ENCODE peak calls at places on chromosomes 1 and 21, in six cellular contexts. One of them, this sample, is unnamed.

GRCh38 chr1:154839691-154840090 is 30.4 kb downstream of the KCNN3 start:
- DNase-seq in ascending aorta: no peak
- DNase-seq in hepatocyte: no peak
- DNase-seq in effector memory CD4-positive, alpha-beta T cell: no peak
- DNase-seq in heart left ventricle: peak; percentile 56
- DNase-seq in mesendoderm: peak; percentile 23
- DNase-seq in this sample: no peak

GRCh38 chr1:23473037-23473800 is 10.8 kb downstream of the ASAP3 start:
- DNase-seq in ascending aorta: no peak
- DNase-seq in hepatocyte: no peak
- DNase-seq in effector memory CD4-positive, alpha-beta T cell: no peak
- DNase-seq in heart left ventricle: no peak
- DNase-seq in mesendoderm: no peak
- DNase-seq in this sample: peak; percentile 59

GRCh38 chr1:32115496-32115895 is 7.6 kb downstream of the KPNA6 start:
- DNase-seq in ascending aorta: no peak
- DNase-seq in hepatocyte: no peak
- DNase-seq in effector memory CD4-positive, alpha-beta T cell: no peak
- DNase-seq in heart left ventricle: no peak
- DNase-seq in mesendoderm: no peak
- DNase-seq in this sample: peak; percentile 41

GRCh38 chr1:228366851-228367741 is 39.5 kb downstream of the TRIM11 start:
- DNase-seq in ascending aorta: no peak
- DNase-seq in hepatocyte: no peak
- DNase-seq in effector memory CD4-positive, alpha-beta T cell: no peak
- DNase-seq in heart left ventricle: no peak
- DNase-seq in mesendoderm: no peak
- DNase-seq in this sample: no peak

GRCh38 chr21:16821588-16821987 is 691.3 kb upstream of the CXADR start:
- DNase-seq in ascending aorta: no peak
- DNase-seq in hepatocyte: no peak
- DNase-seq in effector memory CD4-positive, alpha-beta T cell: no peak
- DNase-seq in heart left ventricle: no peak
- DNase-seq in mesendoderm: peak; percentile 49
- DNase-seq in this sample: no peak

GRCh38 chr1:19435181-19435580 is 50.2 kb downstream of the CAPZB start:
- DNase-seq in ascending aorta: no peak
- DNase-seq in hepatocyte: peak; percentile 33
- DNase-seq in effector memory CD4-positive, alpha-beta T cell: no peak
- DNase-seq in heart left ventricle: peak; percentile 60
- DNase-seq in mesendoderm: no peak
- DNase-seq in this sample: no peak

GRCh38 chr1:61043010-61043820 is 39.1 kb upstream of the NFIA start:
- DNase-seq in ascending aorta: peak; percentile 38
- DNase-seq in hepatocyte: peak; percentile 85
- DNase-seq in effector memory CD4-positive, alpha-beta T cell: peak; percentile 47
- DNase-seq in heart left ventricle: peak; percentile 92
- DNase-seq in mesendoderm: peak; percentile 88
- DNase-seq in this sample: peak; percentile 90

GRCh38 chr21:26106562-26106961 is 64.0 kb downstream of the APP start:
- DNase-seq in ascending aorta: no peak
- DNase-seq in hepatocyte: no peak
- DNase-seq in effector memory CD4-positive, alpha-beta T cell: no peak
- DNase-seq in heart left ventricle: no peak
- DNase-seq in mesendoderm: peak; percentile 50
- DNase-seq in this sample: no peak

GRCh38 chr21:42043201-42043895 is 27.8 kb upstream of the UMODL1 start:
- DNase-seq in ascending aorta: no peak
- DNase-seq in hepatocyte: no peak
- DNase-seq in effector memory CD4-positive, alpha-beta T cell: no peak
- DNase-seq in heart left ventricle: no peak
- DNase-seq in mesendoderm: no peak
- DNase-seq in this sample: no peak

GRCh38 chr1:161973924-161974845 is 49.5 kb downstream of the OLFML2B start:
- DNase-seq in ascending aorta: no peak
- DNase-seq in hepatocyte: no peak
- DNase-seq in effector memory CD4-positive, alpha-beta T cell: no peak
- DNase-seq in heart left ventricle: peak; percentile 79
- DNase-seq in mesendoderm: no peak
- DNase-seq in this sample: no peak

GRCh38 chr1:2951856-2952255 is 69.4 kb upstream of the ACTRT2 start:
- DNase-seq in ascending aorta: no peak
- DNase-seq in hepatocyte: no peak
- DNase-seq in effector memory CD4-positive, alpha-beta T cell: no peak
- DNase-seq in heart left ventricle: no peak
- DNase-seq in mesendoderm: no peak
- DNase-seq in this sample: no peak

GRCh38 chr1:109499661-109500536 is 6.0 kb downstream of the CYB561D1 start:
- DNase-seq in ascending aorta: no peak
- DNase-seq in hepatocyte: peak; percentile 74
- DNase-seq in effector memory CD4-positive, alpha-beta T cell: no peak
- DNase-seq in heart left ventricle: no peak
- DNase-seq in mesendoderm: peak; percentile 81
- DNase-seq in this sample: no peak

GRCh38 chr21:44383216-44383615 is 29.8 kb downstream of the TRPM2 start:
- DNase-seq in ascending aorta: no peak
- DNase-seq in hepatocyte: no peak
- DNase-seq in effector memory CD4-positive, alpha-beta T cell: no peak
- DNase-seq in heart left ventricle: no peak
- DNase-seq in mesendoderm: no peak
- DNase-seq in this sample: no peak

GRCh38 chr1:184146202-184146601 is 94.7 kb downstream of the TSEN15 start:
- DNase-seq in ascending aorta: no peak
- DNase-seq in hepatocyte: no peak
- DNase-seq in effector memory CD4-positive, alpha-beta T cell: no peak
- DNase-seq in heart left ventricle: no peak
- DNase-seq in mesendoderm: no peak
- DNase-seq in this sample: no peak

GRCh38 chr1:98046031-98046641 is 125.3 kb upstream of the DPYD start:
- DNase-seq in ascending aorta: no peak
- DNase-seq in hepatocyte: peak; percentile 15
- DNase-seq in effector memory CD4-positive, alpha-beta T cell: no peak
- DNase-seq in heart left ventricle: no peak
- DNase-seq in mesendoderm: peak; percentile 44
- DNase-seq in this sample: no peak

GRCh38 chr1:41365320-41365633 is 4.0 kb downstream of the FOXO6 start:
- DNase-seq in ascending aorta: no peak
- DNase-seq in hepatocyte: no peak
- DNase-seq in effector memory CD4-positive, alpha-beta T cell: no peak
- DNase-seq in heart left ventricle: peak; percentile 22
- DNase-seq in mesendoderm: no peak
- DNase-seq in this sample: no peak

GRCh38 chr1:118151312-118151937 is 33.6 kb downstream of the SPAG17 start:
- DNase-seq in ascending aorta: no peak
- DNase-seq in hepatocyte: peak; percentile 71
- DNase-seq in effector memory CD4-positive, alpha-beta T cell: no peak
- DNase-seq in heart left ventricle: peak; percentile 46
- DNase-seq in mesendoderm: peak; percentile 67
- DNase-seq in this sample: peak; percentile 26

GRCh38 chr1:225897595-225898514 is 8.9 kb upstream of the LEFTY1 start:
- DNase-seq in ascending aorta: no peak
- DNase-seq in hepatocyte: no peak
- DNase-seq in effector memory CD4-positive, alpha-beta T cell: no peak
- DNase-seq in heart left ventricle: no peak
- DNase-seq in mesendoderm: no peak
- DNase-seq in this sample: no peak

GRCh38 chr1:85450832-85451231 is 14.1 kb downstream of the DDAH1 start:
- DNase-seq in ascending aorta: no peak
- DNase-seq in hepatocyte: no peak
- DNase-seq in effector memory CD4-positive, alpha-beta T cell: no peak
- DNase-seq in heart left ventricle: no peak
- DNase-seq in mesendoderm: no peak
- DNase-seq in this sample: no peak

GRCh38 chr1:229648406-229648805 is 22.4 kb downstream of the URB2 start:
- DNase-seq in ascending aorta: no peak
- DNase-seq in hepatocyte: no peak
- DNase-seq in effector memory CD4-positive, alpha-beta T cell: no peak
- DNase-seq in heart left ventricle: no peak
- DNase-seq in mesendoderm: no peak
- DNase-seq in this sample: no peak
- H3K36me3 ChIP-seq in ascending aorta: peaks cover 78% of the 10 kb centered on the region
- H3K36me3 ChIP-seq in hepatocyte: no peaks in the 10 kb centered on the region
- H3K36me3 ChIP-seq in effector memory CD4-positive, alpha-beta T cell: peaks cover 64% of the 10 kb centered on the region
- H3K36me3 ChIP-seq in heart left ventricle: peaks cover 83% of the 10 kb centered on the region
- H3K36me3 ChIP-seq in mesendoderm: peaks cover 21% of the 10 kb centered on the region
- H3K36me3 ChIP-seq in this sample: peaks cover 54% of the 10 kb centered on the region

DNA sequence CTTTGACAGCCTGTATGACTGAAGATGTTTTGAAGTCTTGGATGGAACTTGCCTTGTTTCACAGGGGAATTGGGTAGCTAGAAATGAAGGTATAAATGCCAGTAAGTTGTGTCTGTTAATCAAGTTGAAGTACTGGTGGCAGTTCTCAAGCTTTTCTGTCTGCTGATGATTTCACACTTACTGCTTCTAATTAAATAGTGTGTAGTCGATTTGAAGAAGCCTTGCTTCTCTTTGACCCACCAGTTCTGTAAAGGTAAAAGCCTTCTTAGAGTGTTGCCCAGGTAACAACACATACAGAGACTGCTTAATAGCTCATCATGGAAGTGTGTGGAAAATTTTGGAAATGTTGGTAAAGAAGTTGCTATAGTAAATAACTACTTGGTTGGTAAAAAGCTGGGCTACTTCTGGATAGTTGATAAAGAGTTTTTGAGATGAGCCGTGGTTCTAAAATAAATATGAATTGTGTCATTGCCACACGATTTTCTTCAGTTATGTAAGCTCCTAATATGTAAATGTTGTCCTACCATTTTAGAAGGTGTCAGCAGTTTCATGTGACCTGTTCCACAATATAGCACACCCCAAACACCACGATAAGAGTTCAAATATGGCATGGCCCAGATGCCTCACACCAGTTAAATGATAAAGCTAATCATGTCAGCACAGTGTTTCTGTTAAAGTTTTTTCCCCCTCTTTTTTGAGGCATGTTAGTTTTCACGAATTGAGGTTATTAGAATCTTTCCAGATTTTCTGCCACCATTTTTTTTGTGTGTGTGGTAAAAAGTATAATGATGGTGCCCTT is 7.4 kb downstream of the RABGAP1L start:
- DNase-seq in ascending aorta: no peak
- DNase-seq in hepatocyte: no peak
- DNase-seq in effector memory CD4-positive, alpha-beta T cell: no peak
- DNase-seq in heart left ventricle: no peak
- DNase-seq in mesendoderm: no peak
- DNase-seq in this sample: no peak
- H3K27ac ChIP-seq in ascending aorta: no peak overlapping the region
- H3K27ac ChIP-seq in hepatocyte: no peak overlapping the region
- H3K27ac ChIP-seq in effector memory CD4-positive, alpha-beta T cell: no peak overlapping the region
- H3K27ac ChIP-seq in heart left ventricle: peak overlapping the region; percentile 51
- H3K27ac ChIP-seq in mesendoderm: no peak overlapping the region
- H3K27ac ChIP-seq in this sample: no peak overlapping the region

DNA sequence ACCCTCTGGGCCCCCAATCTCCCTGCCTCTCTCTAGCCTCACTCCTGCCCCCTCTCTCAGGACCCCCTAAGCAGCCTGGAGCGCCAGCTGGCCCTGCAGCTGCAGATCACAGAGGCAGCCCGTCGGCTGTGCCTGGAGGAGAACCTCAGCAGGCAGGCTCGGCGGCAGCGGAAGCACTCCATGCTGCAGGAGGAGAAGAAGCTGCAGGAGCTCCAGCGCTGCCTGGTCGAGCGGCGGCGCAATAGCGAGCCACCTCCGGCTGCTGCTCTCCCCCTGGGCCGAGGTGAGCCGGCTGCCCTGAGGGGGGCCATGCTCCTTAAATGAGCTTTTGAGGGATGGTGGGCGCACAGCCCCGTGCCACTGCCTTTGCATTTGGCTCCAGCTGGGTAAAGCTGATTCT is 6.2 kb downstream of the INAVA start:
- DNase-seq in ascending aorta: no peak
- DNase-seq in hepatocyte: no peak
- DNase-seq in effector memory CD4-positive, alpha-beta T cell: no peak
- DNase-seq in heart left ventricle: no peak
- DNase-seq in mesendoderm: no peak
- DNase-seq in this sample: no peak
- H3K36me3 ChIP-seq in ascending aorta: no peaks in the 10 kb centered on the region
- H3K36me3 ChIP-seq in hepatocyte: no peaks in the 10 kb centered on the region
- H3K36me3 ChIP-seq in effector memory CD4-positive, alpha-beta T cell: no peaks in the 10 kb centered on the region
- H3K36me3 ChIP-seq in heart left ventricle: no peaks in the 10 kb centered on the region
- H3K36me3 ChIP-seq in mesendoderm: peaks cover 18% of the 10 kb centered on the region
- H3K36me3 ChIP-seq in this sample: no peaks in the 10 kb centered on the region

DNA sequence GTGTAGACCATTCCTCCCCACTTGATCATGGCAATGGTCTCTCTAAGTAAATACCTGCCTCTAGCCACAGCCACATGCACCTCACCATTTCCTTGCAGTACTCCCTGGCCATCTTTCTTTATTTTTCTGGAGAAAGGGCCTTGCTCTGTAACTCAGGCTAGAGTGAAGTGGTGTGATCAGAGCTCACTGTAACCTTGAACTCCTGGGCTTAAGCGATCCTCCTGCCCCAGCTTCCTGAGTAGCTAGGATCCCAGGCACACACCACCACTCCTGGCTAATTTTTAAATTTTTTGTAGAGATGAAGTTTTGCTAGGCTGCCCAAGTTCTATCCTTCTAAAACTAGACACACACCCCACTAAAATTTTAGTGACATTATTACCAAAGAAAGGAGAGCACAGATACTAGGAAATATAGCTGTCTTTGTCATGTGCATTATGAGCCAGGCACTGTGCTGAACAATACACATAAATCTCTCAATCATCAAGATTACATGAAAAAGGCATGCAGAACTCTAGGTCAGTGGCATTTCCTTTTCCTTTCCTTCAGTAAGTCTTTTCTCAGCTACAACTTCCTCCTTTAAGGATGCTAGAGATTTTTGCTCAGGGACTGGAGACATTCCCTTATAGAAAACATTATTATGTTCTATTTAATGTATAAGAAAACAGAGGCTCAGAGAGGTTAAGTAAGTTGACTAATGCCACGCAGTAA is 95.0 kb upstream of the SERBP1 start:
- DNase-seq in ascending aorta: no peak
- DNase-seq in hepatocyte: no peak
- DNase-seq in effector memory CD4-positive, alpha-beta T cell: no peak
- DNase-seq in heart left ventricle: no peak
- DNase-seq in mesendoderm: no peak
- DNase-seq in this sample: no peak
- H3K27ac ChIP-seq in ascending aorta: no peak overlapping the region
- H3K27ac ChIP-seq in hepatocyte: no peak overlapping the region
- H3K27ac ChIP-seq in effector memory CD4-positive, alpha-beta T cell: no peak overlapping the region
- H3K27ac ChIP-seq in heart left ventricle: no peak overlapping the region
- H3K27ac ChIP-seq in mesendoderm: no peak overlapping the region
- H3K27ac ChIP-seq in this sample: no peak overlapping the region